ENCODE peak calls at places on chromosomes 7 and 10, in eight cellular contexts. One of them, this sample, is unnamed.

GRCh38 chr10:97648557-97649404 is 8.3 kb downstream of the PI4K2A start:
- DNase-seq in AG09319: peak
- DNase-seq in hepatocyte: peak
- DNase-seq in upper lobe of right lung: no peak
- DNase-seq in pancreas: no peak
- DNase-seq in heart right ventricle: peak
- DNase-seq in endothelial cell of umbilical vein: peak
- DNase-seq in kidney epithelial cell: peak
- DNase-seq in this sample: peak

GRCh38 chr7:92793656-92794205 is 42.6 kb downstream of the CDK6 start:
- DNase-seq in AG09319: no peak
- DNase-seq in endothelial cell of umbilical vein: no peak
- DNase-seq in kidney epithelial cell: no peak
- DNase-seq in hepatocyte: no peak
- DNase-seq in pancreas: no peak
- DNase-seq in upper lobe of right lung: no peak
- DNase-seq in heart right ventricle: no peak
- DNase-seq in this sample: no peak

GRCh38 chr7:151796091-151796870 is 80.6 kb downstream of the PRKAG2 start:
- DNase-seq in upper lobe of right lung: peak
- DNase-seq in heart right ventricle: no peak
- DNase-seq in kidney epithelial cell: no peak
- DNase-seq in pancreas: no peak
- DNase-seq in AG09319: no peak
- DNase-seq in hepatocyte: peak
- DNase-seq in endothelial cell of umbilical vein: no peak
- DNase-seq in this sample: peak

GRCh38 chr10:58326967-58327381 is 7.8 kb upstream of the UBE2D1 start:
- DNase-seq in kidney epithelial cell: no peak
- DNase-seq in heart right ventricle: peak
- DNase-seq in endothelial cell of umbilical vein: peak
- DNase-seq in upper lobe of right lung: no peak
- DNase-seq in hepatocyte: no peak
- DNase-seq in AG09319: no peak
- DNase-seq in pancreas: peak
- DNase-seq in this sample: no peak

GRCh38 chr7:46179211-46179610 is 258.1 kb upstream of the IGFBP3 start:
- DNase-seq in pancreas: no peak
- DNase-seq in heart right ventricle: no peak
- DNase-seq in AG09319: no peak
- DNase-seq in upper lobe of right lung: no peak
- DNase-seq in kidney epithelial cell: no peak
- DNase-seq in hepatocyte: no peak
- DNase-seq in endothelial cell of umbilical vein: no peak
- DNase-seq in this sample: peak

GRCh38 chr10:130045091-130045652 is 65.5 kb downstream of the C10orf143 start:
- DNase-seq in pancreas: no peak
- DNase-seq in AG09319: no peak
- DNase-seq in endothelial cell of umbilical vein: no peak
- DNase-seq in upper lobe of right lung: peak
- DNase-seq in kidney epithelial cell: no peak
- DNase-seq in heart right ventricle: no peak
- DNase-seq in hepatocyte: no peak
- DNase-seq in this sample: peak

GRCh38 chr10:16787361-16787791 is 29.8 kb downstream of the RSU1 start:
- DNase-seq in pancreas: no peak
- DNase-seq in kidney epithelial cell: no peak
- DNase-seq in heart right ventricle: no peak
- DNase-seq in hepatocyte: no peak
- DNase-seq in upper lobe of right lung: no peak
- DNase-seq in AG09319: no peak
- DNase-seq in endothelial cell of umbilical vein: no peak
- DNase-seq in this sample: no peak

GRCh38 chr7:74001150-74001494 is 26.9 kb upstream of the ELN start:
- DNase-seq in upper lobe of right lung: no peak
- DNase-seq in AG09319: no peak
- DNase-seq in pancreas: no peak
- DNase-seq in heart right ventricle: no peak
- DNase-seq in kidney epithelial cell: no peak
- DNase-seq in endothelial cell of umbilical vein: no peak
- DNase-seq in hepatocyte: no peak
- DNase-seq in this sample: no peak

GRCh38 chr10:104254493-104255243 is at the start of gene GSTO1:
- DNase-seq in hepatocyte: peak
- DNase-seq in endothelial cell of umbilical vein: peak
- DNase-seq in upper lobe of right lung: peak
- DNase-seq in heart right ventricle: peak
- DNase-seq in pancreas: peak
- DNase-seq in AG09319: peak
- DNase-seq in kidney epithelial cell: no peak
- DNase-seq in this sample: peak

GRCh38 chr7:39451901-39452300 is 114.3 kb upstream of the YAE1 start:
- DNase-seq in heart right ventricle: no peak
- DNase-seq in hepatocyte: no peak
- DNase-seq in kidney epithelial cell: no peak
- DNase-seq in upper lobe of right lung: no peak
- DNase-seq in pancreas: no peak
- DNase-seq in endothelial cell of umbilical vein: no peak
- DNase-seq in AG09319: no peak
- DNase-seq in this sample: no peak

GRCh38 chr10:113407218-113407617 is 145.6 kb upstream of the HABP2 start:
- DNase-seq in pancreas: no peak
- DNase-seq in kidney epithelial cell: no peak
- DNase-seq in endothelial cell of umbilical vein: no peak
- DNase-seq in AG09319: no peak
- DNase-seq in upper lobe of right lung: no peak
- DNase-seq in heart right ventricle: no peak
- DNase-seq in hepatocyte: no peak
- DNase-seq in this sample: no peak

GRCh38 chr7:101169838-101170531 is 4.6 kb upstream of the VGF start:
- DNase-seq in endothelial cell of umbilical vein: peak
- DNase-seq in AG09319: no peak
- DNase-seq in kidney epithelial cell: no peak
- DNase-seq in upper lobe of right lung: peak
- DNase-seq in heart right ventricle: peak
- DNase-seq in hepatocyte: peak
- DNase-seq in pancreas: peak
- DNase-seq in this sample: peak

GRCh38 chr7:101170617-101171441 is 5.5 kb upstream of the VGF start:
- DNase-seq in AG09319: no peak
- DNase-seq in kidney epithelial cell: no peak
- DNase-seq in endothelial cell of umbilical vein: no peak
- DNase-seq in heart right ventricle: no peak
- DNase-seq in upper lobe of right lung: no peak
- DNase-seq in pancreas: no peak
- DNase-seq in hepatocyte: no peak
- DNase-seq in this sample: no peak

GRCh38 chr7:101172005-101172853 is 6.9 kb upstream of the VGF start:
- DNase-seq in pancreas: no peak
- DNase-seq in heart right ventricle: no peak
- DNase-seq in upper lobe of right lung: no peak
- DNase-seq in hepatocyte: no peak
- DNase-seq in AG09319: no peak
- DNase-seq in kidney epithelial cell: no peak
- DNase-seq in endothelial cell of umbilical vein: no peak
- DNase-seq in this sample: no peak

GRCh38 chr7:101172854-101173751 is 7.0 kb downstream of the NAT16 start:
- DNase-seq in AG09319: no peak
- DNase-seq in heart right ventricle: peak
- DNase-seq in endothelial cell of umbilical vein: peak
- DNase-seq in hepatocyte: peak
- DNase-seq in pancreas: peak
- DNase-seq in kidney epithelial cell: no peak
- DNase-seq in upper lobe of right lung: peak
- DNase-seq in this sample: peak

DNA sequence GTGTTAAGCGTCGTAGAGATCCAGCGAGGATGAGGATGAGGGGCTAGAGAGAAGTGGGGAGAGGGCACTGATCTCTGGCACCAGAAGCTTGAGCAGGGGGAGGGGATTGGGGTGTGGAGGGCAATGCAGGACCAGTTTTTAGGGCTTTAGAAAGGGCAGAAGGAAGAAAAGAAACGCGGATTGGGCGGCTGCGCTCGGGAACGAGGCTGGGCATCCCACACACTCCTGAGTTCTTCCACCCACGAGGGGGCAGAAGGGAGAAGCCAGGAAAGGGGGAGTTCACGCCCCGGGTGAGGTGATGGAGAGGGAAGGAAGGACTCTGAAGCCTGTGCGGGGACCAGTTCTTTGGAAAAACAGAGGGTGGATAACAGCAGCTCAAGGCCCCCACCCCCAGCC is 6.1 kb upstream of the VGF start:
- DNase-seq in kidney epithelial cell: no peak
- DNase-seq in pancreas: no peak
- DNase-seq in hepatocyte: no peak
- DNase-seq in upper lobe of right lung: no peak
- DNase-seq in AG09319: no peak
- DNase-seq in heart right ventricle: no peak
- DNase-seq in endothelial cell of umbilical vein: no peak
- DNase-seq in this sample: no peak
- TF ChIP-seq CTCF in kidney epithelial cell: peak
- TF ChIP-seq CTCF in pancreas: no peak
- TF ChIP-seq CTCF in hepatocyte: no peak
- TF ChIP-seq CTCF in upper lobe of right lung: no peak
- TF ChIP-seq CTCF in AG09319: peak
- TF ChIP-seq CTCF in heart right ventricle: no peak
- TF ChIP-seq CTCF in endothelial cell of umbilical vein: no peak
- TF ChIP-seq CTCF in this sample: peak

DNA sequence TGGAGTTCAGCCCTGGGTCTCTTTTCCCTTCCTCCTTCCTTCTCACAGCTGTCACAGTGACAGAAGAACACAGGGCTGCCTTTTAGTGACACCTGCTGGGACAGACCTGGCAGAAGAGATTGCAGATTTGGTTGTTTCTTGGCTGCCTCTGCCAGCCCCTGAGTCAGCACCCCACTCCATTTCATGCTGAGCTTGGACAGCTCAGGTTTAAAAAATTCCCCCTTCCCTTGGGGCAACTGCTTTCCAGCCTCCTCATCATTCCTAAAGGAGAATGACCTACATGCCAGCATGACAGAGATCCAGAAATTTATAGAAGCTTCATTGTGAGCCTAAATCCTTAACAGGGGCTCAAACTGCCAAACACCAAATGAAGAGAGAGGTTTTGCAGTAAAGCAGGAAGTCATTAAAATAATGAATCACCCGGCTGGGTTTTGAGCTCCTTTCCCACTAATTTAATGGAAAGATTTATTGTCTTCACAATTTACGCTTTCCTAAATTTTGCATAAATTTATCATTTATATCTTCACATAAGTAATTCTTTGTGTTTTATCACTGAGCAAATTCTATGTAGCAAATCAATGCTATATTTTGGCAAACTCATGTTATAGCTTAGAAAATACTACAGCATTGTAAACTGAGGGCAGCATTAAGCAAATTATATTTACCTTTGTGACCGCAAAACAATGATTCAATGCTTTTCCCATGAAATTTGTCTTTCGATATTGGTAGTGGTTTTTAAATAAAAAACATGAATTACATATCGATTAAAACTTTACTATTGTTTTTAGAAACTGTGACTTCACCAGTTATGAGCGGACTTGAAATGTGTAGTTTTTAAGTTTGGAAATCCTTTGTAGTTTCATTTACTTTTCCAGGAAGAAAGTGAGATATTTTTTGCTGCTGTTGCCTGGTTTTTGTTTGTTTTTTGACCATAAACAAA is 399.5 kb upstream of the ANKRD30A start:
- DNase-seq in AG09319: peak
- DNase-seq in heart right ventricle: peak
- DNase-seq in hepatocyte: peak
- DNase-seq in pancreas: no peak
- DNase-seq in kidney epithelial cell: peak
- DNase-seq in upper lobe of right lung: no peak
- DNase-seq in endothelial cell of umbilical vein: peak
- DNase-seq in this sample: peak
- TF ChIP-seq CTCF in AG09319: peak
- TF ChIP-seq CTCF in heart right ventricle: peak
- TF ChIP-seq CTCF in hepatocyte: peak
- TF ChIP-seq CTCF in pancreas: no peak
- TF ChIP-seq CTCF in kidney epithelial cell: peak
- TF ChIP-seq CTCF in upper lobe of right lung: peak
- TF ChIP-seq CTCF in endothelial cell of umbilical vein: peak
- TF ChIP-seq CTCF in this sample: peak

GRCh38 chr10:116122126-116122525 is 150.9 kb downstream of the GFRA1 start:
- DNase-seq in endothelial cell of umbilical vein: no peak
- DNase-seq in upper lobe of right lung: no peak
- DNase-seq in kidney epithelial cell: no peak
- DNase-seq in heart right ventricle: no peak
- DNase-seq in AG09319: no peak
- DNase-seq in hepatocyte: no peak
- DNase-seq in pancreas: no peak
- DNase-seq in this sample: no peak

GRCh38 chr10:116124777-116125176 is 148.2 kb downstream of the GFRA1 start:
- DNase-seq in AG09319: no peak
- DNase-seq in upper lobe of right lung: no peak
- DNase-seq in hepatocyte: no peak
- DNase-seq in endothelial cell of umbilical vein: no peak
- DNase-seq in kidney epithelial cell: no peak
- DNase-seq in heart right ventricle: no peak
- DNase-seq in pancreas: no peak
- DNase-seq in this sample: no peak

GRCh38 chr10:116118851-116119250 is 154.2 kb downstream of the GFRA1 start:
- DNase-seq in endothelial cell of umbilical vein: no peak
- DNase-seq in heart right ventricle: no peak
- DNase-seq in AG09319: no peak
- DNase-seq in hepatocyte: no peak
- DNase-seq in kidney epithelial cell: no peak
- DNase-seq in pancreas: no peak
- DNase-seq in upper lobe of right lung: no peak
- DNase-seq in this sample: no peak

GRCh38 chr10:116122664-116123063 is 150.3 kb downstream of the GFRA1 start:
- DNase-seq in upper lobe of right lung: no peak
- DNase-seq in kidney epithelial cell: no peak
- DNase-seq in heart right ventricle: no peak
- DNase-seq in endothelial cell of umbilical vein: no peak
- DNase-seq in AG09319: no peak
- DNase-seq in pancreas: no peak
- DNase-seq in hepatocyte: no peak
- DNase-seq in this sample: no peak

GRCh38 chr10:116120688-116121087 is 152.3 kb downstream of the GFRA1 start:
- DNase-seq in hepatocyte: no peak
- DNase-seq in pancreas: no peak
- DNase-seq in endothelial cell of umbilical vein: no peak
- DNase-seq in upper lobe of right lung: no peak
- DNase-seq in AG09319: no peak
- DNase-seq in heart right ventricle: no peak
- DNase-seq in kidney epithelial cell: no peak
- DNase-seq in this sample: peak
- TF ChIP-seq CTCF in hepatocyte: peak
- TF ChIP-seq CTCF in pancreas: no peak
- TF ChIP-seq CTCF in endothelial cell of umbilical vein: no peak
- TF ChIP-seq CTCF in upper lobe of right lung: peak
- TF ChIP-seq CTCF in AG09319: peak
- TF ChIP-seq CTCF in heart right ventricle: no peak
- TF ChIP-seq CTCF in kidney epithelial cell: peak
- TF ChIP-seq CTCF in this sample: no peak

DNA sequence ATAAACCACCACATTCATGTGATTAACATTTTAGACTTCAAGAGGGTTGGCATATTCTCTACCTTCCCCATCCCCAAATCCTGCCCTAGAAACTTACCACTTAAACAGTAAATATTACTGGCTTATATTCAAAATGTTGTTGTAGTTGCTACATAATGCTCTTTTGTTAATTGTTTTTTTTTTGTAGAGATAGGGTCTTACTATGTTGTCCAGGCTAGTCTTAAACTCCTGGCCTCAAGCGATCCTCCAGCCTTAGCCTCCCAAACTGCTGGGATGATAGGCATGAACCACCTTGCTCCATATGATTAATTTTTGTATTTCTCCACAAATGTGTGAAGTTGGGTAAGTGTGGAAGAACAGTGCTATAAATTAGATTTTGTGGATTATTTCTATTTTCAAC is 6.5 kb downstream of the PDK4 start:
- DNase-seq in heart right ventricle: no peak
- DNase-seq in endothelial cell of umbilical vein: no peak
- DNase-seq in pancreas: no peak
- DNase-seq in kidney epithelial cell: no peak
- DNase-seq in AG09319: no peak
- DNase-seq in hepatocyte: no peak
- DNase-seq in upper lobe of right lung: no peak
- DNase-seq in this sample: no peak
- TF ChIP-seq CTCF in heart right ventricle: no peak
- TF ChIP-seq CTCF in endothelial cell of umbilical vein: no peak
- TF ChIP-seq CTCF in pancreas: no peak
- TF ChIP-seq CTCF in kidney epithelial cell: no peak
- TF ChIP-seq CTCF in AG09319: no peak
- TF ChIP-seq CTCF in hepatocyte: no peak
- TF ChIP-seq CTCF in upper lobe of right lung: no peak
- TF ChIP-seq CTCF in this sample: no peak

This sample was measured in MCF 10A.